ENCODE peak calls at places on chromosomes 6 and 20, in seven cellular contexts. G, B, U, T, K, A and V are unnamed samples.

GRCh38 chr6:1436334-1437306 is 47.2 kb downstream of the FOXF2 start:
- DNase-seq in G (peak), B (peak), U (no peak), T (peak), K (peak), A (peak), V (peak)

GRCh38 chr20:1619861-1620444 is at the start of gene SIRPB1:
- DNase-seq in G (no peak), B (no peak), U (no peak), T (no peak), K (peak), A (no peak), V (no peak)

GRCh38 chr6:26398555-26398954 is 3.5 kb upstream of the BTN3A1 start:
- DNase-seq in G (no peak), B (no peak), U (no peak), T (no peak), K (no peak), A (no peak), V (no peak)

GRCh38 chr6:73263570-73263909 is 544 bp upstream of the KHDC1 start:
- DNase-seq in G (peak), B (no peak), U (no peak), T (no peak), K (no peak), A (no peak), V (no peak)

GRCh38 chr6:22146581-22147468 is 150.0 kb downstream of the PRL start:
- DNase-seq in G (peak), B (no peak), U (peak), T (peak), K (no peak), A (no peak), V (no peak)

GRCh38 chr6:129679758-129680157 is 30.2 kb downstream of the ARHGAP18 start:
- DNase-seq in G (peak), B (no peak), U (no peak), T (peak), K (no peak), A (no peak), V (no peak)

GRCh38 chr6:12557760-12558159 is 158.8 kb upstream of the PHACTR1 start:
- DNase-seq in G (no peak), B (no peak), U (no peak), T (no peak), K (no peak), A (no peak), V (no peak)

GRCh38 chr6:136051140-136051775 is 198.9 kb downstream of the MTFR2 start:
- DNase-seq in G (peak), B (peak), U (no peak), T (no peak), K (no peak), A (no peak), V (peak)

GRCh38 chr6:107110200-107110599 is 5.1 kb downstream of the BEND3 start:
- DNase-seq in G (peak), B (peak), U (no peak), T (no peak), K (no peak), A (no peak), V (no peak)

GRCh38 chr6:139323511-139324445 is 32.0 kb upstream of the TXLNB start:
- DNase-seq in G (peak), B (peak), U (peak), T (peak), K (peak), A (peak), V (no peak)

GRCh38 chr6:72657798-72658197 is 35.9 kb downstream of the KCNQ5 start:
- DNase-seq in G (peak), B (no peak), U (no peak), T (peak), K (no peak), A (no peak), V (no peak)

GRCh38 chr20:37179671-37180524 is 550 bp upstream of the MROH8 start:
- DNase-seq in G (peak), B (peak), U (no peak), T (peak), K (peak), A (no peak), V (no peak)

GRCh38 chr20:64146301-64146935 is 17.8 kb upstream of the MYT1 start:
- DNase-seq in G (no peak), B (no peak), U (no peak), T (no peak), K (no peak), A (no peak), V (no peak)

GRCh38 chr6:116012471-116012949 is 48.2 kb downstream of the FRK start:
- DNase-seq in G (peak), B (peak), U (no peak), T (no peak), K (peak), A (no peak), V (no peak)

GRCh38 chr6:53130891-53131290 is 17.8 kb downstream of the GCM1 start:
- DNase-seq in G (no peak), B (no peak), U (no peak), T (no peak), K (no peak), A (no peak), V (no peak)

GRCh38 chr20:43799150-43799711 is 72.4 kb upstream of the GTSF1L start:
- DNase-seq in G (peak), B (peak), U (no peak), T (peak), K (no peak), A (no peak), V (no peak)

GRCh38 chr20:611843-612185 is 1.7 kb upstream of the TCF15 start:
- DNase-seq in G (no peak), B (no peak), U (no peak), T (no peak), K (no peak), A (no peak), V (no peak)

GRCh38 chr6:125952764-125953501 is 3.6 kb upstream of the HINT3 start:
- DNase-seq in G (no peak), B (peak), U (no peak), T (peak), K (peak), A (no peak), V (no peak)

GRCh38 chr20:61922936-61923335 is 142.7 kb downstream of the TAF4 start:
- DNase-seq in G (no peak), B (no peak), U (no peak), T (no peak), K (no peak), A (no peak), V (no peak)

GRCh38 chr6:88380083-88380482 is 213.9 kb upstream of the CNR1 start:
- DNase-seq in G (peak), B (peak), U (peak), T (peak), K (no peak), A (peak), V (no peak)

GRCh38 chr6:155635416-155635815 is 179.8 kb upstream of the NOX3 start:
- DNase-seq in G (no peak), B (no peak), U (no peak), T (no peak), K (no peak), A (no peak), V (no peak)

GRCh38 chr20:24964518-24964838 is 15.4 kb downstream of the CST7 start:
- DNase-seq in G (no peak), B (no peak), U (no peak), T (no peak), K (no peak), A (no peak), V (no peak)

GRCh38 chr20:61576372-61576771 is 324.3 kb downstream of the CDH4 start:
- DNase-seq in G (no peak), B (no peak), U (no peak), T (no peak), K (no peak), A (no peak), V (no peak)

GRCh38 chr20:59731371-59731770 is 127.0 kb downstream of the PHACTR3 start:
- DNase-seq in G (no peak), B (no peak), U (no peak), T (no peak), K (no peak), A (no peak), V (no peak)

GRCh38 chr6:130587778-130588520 is 222.1 kb downstream of the TMEM200A start:
- DNase-seq in G (peak), B (peak), U (no peak), T (peak), K (no peak), A (peak), V (no peak)

GRCh38 chr6:135801755-135802154 is 49.7 kb upstream of the PDE7B start:
- DNase-seq in G (no peak), B (no peak), U (no peak), T (no peak), K (no peak), A (no peak), V (no peak)

GRCh38 chr6:108565091-108565766 is 4.5 kb downstream of the FOXO3 start:
- DNase-seq in G (no peak), B (no peak), U (no peak), T (no peak), K (no peak), A (no peak), V (no peak)

GRCh38 chr6:26172496-26172958 is 85.3 kb downstream of the HFE start:
- DNase-seq in G (peak), B (peak), U (no peak), T (peak), K (no peak), A (no peak), V (no peak)

GRCh38 chr6:15299430-15300131 is 53.7 kb downstream of the JARID2 start:
- DNase-seq in G (peak), B (peak), U (peak), T (no peak), K (peak), A (no peak), V (no peak)

GRCh38 chr6:18207949-18208348 is 52.7 kb downstream of the KDM1B start:
- DNase-seq in G (no peak), B (no peak), U (no peak), T (no peak), K (no peak), A (no peak), V (no peak)

GRCh38 chr6:157695301-157696030 is 127.6 kb upstream of the SNX9 start:
- DNase-seq in G (no peak), B (no peak), U (no peak), T (no peak), K (no peak), A (no peak), V (no peak)

GRCh38 chr20:23049933-23050838 is 714 bp upstream of the THBD start:
- DNase-seq in G (peak), B (peak), U (peak), T (no peak), K (no peak), A (no peak), V (no peak)

GRCh38 chr6:71168233-71168765 is 120.3 kb upstream of the OGFRL1 start:
- DNase-seq in G (peak), B (no peak), U (no peak), T (no peak), K (no peak), A (no peak), V (no peak)

DNA sequence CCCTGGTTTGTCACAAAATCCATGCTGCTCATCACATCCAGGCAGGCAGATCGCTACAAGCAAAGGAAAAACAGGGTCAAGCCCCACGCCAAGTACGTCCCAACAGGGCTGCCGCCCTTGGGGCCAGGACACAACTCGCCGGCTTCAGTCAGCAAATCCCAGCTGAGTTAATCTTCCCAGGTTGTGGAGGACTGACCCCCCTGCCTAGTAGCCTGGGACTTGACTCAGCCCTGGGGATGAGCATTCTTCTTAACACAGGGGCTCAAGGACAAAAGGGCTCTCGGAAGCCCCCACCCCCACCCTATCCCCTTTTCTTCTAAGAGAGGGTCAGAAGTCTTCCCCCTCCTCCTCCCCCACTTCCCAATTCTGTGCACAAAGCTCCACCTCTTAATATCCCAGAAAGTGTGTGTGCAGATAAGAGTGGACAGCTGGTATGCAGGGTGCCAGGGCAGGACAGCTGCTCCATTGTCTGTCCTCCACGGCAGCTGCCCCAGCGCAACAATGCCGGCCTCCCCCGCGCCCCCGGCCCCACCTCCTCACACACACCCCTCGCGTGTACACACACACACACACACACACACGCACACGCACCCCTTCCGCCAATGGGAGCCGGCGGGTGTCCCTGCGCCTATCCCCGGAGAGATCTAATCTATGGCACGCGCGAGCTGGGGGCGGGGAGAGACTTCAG is 4.5 kb downstream of the DLL1 start:
- DNase-seq in G (peak), B (peak), U (peak), T (no peak), K (no peak), A (no peak), V (no peak)
- H3K4me3 ChIP-seq in G (no peak), B (no peak), U (no peak), T (no peak), K (no peak), A (no peak), V (peak)

GRCh38 chr6:142838821-142839685 is 105.9 kb downstream of the HIVEP2 start:
- DNase-seq in G (no peak), B (peak), U (no peak), T (peak), K (peak), A (no peak), V (no peak)
- H3K4me3 ChIP-seq in G (no peak), B (no peak), U (no peak), T (no peak), K (peak), A (no peak), V (no peak)

GRCh38 chr6:7256785-7257184 is 56.2 kb downstream of the SSR1 start:
- DNase-seq in G (no peak), B (no peak), U (no peak), T (no peak), K (no peak), A (no peak), V (no peak)

GRCh38 chr6:7255918-7256317 is 57.1 kb downstream of the SSR1 start:
- DNase-seq in G (no peak), B (no peak), U (no peak), T (no peak), K (no peak), A (no peak), V (no peak)

GRCh38 chr6:7258231-7258763 is 54.7 kb downstream of the SSR1 start:
- DNase-seq in G (no peak), B (no peak), U (no peak), T (no peak), K (no peak), A (no peak), V (no peak)

GRCh38 chr6:7254980-7255825 is 57.8 kb downstream of the SSR1 start:
- DNase-seq in G (no peak), B (no peak), U (no peak), T (no peak), K (no peak), A (no peak), V (no peak)

DNA sequence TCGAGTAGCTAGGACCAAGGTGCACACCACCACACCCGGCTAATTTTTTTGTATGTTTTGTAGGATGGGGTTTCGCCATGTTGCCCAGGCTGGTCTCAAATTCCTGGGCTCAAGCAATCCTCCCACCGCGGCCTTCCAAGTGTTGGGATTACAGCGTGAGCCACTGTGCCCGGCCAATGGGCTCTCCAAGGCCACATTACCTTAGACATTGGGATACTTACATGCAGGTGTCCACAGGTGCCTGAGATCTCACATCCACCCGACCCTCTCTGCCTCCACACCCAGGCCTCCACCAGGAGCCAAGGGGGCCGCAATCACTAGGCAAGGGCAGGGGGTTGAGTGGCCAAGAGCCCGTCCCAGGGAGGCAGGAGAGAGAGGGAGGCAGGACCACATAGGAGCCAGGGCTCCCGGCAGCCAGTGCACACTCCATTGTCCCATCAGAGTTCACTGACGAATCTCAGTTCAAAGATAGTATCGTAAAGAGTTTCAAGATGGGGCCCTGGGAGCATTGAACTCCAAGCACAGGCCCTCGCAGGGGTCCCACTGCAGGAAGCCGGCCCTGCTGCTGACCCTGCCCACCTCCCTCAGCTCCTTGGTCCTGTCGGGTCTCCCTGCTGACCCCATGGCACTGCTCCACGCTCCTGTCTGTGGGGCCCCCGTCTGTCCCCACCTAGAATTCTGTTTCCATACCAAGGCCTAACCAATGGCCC is 55.3 kb downstream of the SSR1 start:
- DNase-seq in G (no peak), B (no peak), U (no peak), T (no peak), K (no peak), A (no peak), V (no peak)
- H3K4me3 ChIP-seq in G (no peak), B (no peak), U (no peak), T (no peak), K (no peak), A (no peak), V (no peak)

DNA sequence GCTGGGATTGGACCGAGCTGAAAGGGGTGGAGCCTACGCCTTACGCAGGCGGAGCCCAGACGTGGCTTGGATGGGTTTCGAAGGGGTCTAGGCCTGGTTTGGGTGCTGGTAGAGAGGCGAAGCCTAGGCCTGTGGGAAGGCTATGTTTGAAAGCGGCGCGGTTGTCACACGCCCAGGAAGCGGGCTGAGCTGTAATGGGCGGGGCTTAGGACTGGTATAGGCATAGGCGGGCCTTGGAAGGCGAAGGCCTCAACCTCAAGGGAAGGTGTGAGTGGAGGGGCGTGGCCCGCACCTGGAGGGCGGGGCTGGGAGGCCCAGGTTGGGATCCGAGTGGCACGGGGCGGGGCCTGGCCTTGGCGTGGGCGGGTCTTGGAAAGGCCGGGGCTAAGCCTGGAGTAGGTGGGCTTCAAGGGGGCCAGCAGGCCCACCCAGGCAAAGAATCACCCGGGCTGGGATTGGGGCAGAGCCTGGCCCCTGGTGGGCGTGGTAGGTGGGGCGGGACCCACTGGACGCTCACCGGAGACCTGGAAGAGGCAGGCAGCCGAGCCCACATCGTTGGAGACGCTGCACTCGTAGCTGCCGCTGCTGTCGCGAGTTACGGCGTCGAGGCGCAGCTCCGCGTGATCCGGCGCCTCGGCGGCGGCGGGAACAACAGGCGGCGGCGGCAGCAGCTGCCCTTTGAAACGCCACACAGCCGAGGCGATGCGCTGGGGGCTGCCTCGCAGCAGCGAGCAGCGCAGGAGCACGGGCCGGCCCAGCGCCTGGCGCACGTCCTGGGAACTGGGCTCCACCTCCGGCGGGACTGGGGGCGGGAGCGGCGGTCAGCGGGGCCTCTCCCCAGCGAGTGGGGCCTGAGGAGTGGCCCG is 49.0 kb downstream of the MDGA1 start:
- DNase-seq in G (peak), B (no peak), U (peak), T (no peak), K (no peak), A (no peak), V (no peak)
- H3K4me3 ChIP-seq in G (no peak), B (peak), U (no peak), T (no peak), K (no peak), A (no peak), V (no peak)

GRCh38 chr6:39063520-39063919 is 14.9 kb downstream of the GLP1R start:
- DNase-seq in G (no peak), B (no peak), U (no peak), T (no peak), K (no peak), A (no peak), V (no peak)
- H3K4me3 ChIP-seq in G (no peak), B (no peak), U (no peak), T (no peak), K (no peak), A (no peak), V (no peak)

GRCh38 chr6:153063936-153064335 is 61.4 kb upstream of the MTRF1L start:
- DNase-seq in G (no peak), B (no peak), U (no peak), T (no peak), K (no peak), A (no peak), V (no peak)
- H3K4me3 ChIP-seq in G (no peak), B (no peak), U (no peak), T (no peak), K (no peak), A (no peak), V (no peak)